ENCODE peak calls at places on chromosomes 6 and 20, in seven cellular contexts. M is adrenal gland, I is stomach, T is K562, H is ovary, D is mucosa of descending colon, Y is HCT116. W is an unnamed sample.
A peak's percentile ranks its signal among the peaks of the same experiment; 100 is the strongest.

GRCh38 chr6:93183513-93183912 is 235.8 kb downstream of the EPHA7 start:
- DNase-seq in M (no peak), I (no peak), T (no peak), H (no peak), D (no peak), Y (no peak), W (peak; percentile 56)

GRCh38 chr6:53616450-53617357 is 48.9 kb downstream of the KLHL31 start:
- DNase-seq in M (no peak), I (no peak), T (no peak), H (no peak), D (no peak), Y (peak; percentile 39), W (no peak)

GRCh38 chr20:9141070-9141469 is 72.2 kb downstream of the PLCB4 start:
- DNase-seq in M (no peak), I (no peak), T (no peak), H (no peak), D (no peak), Y (no peak), W (no peak)

GRCh38 chr20:45841407-45842129 is 8.0 kb downstream of the SNX21 start:
- DNase-seq in M (no peak), I (no peak), T (no peak), H (no peak), D (no peak), Y (no peak), W (no peak)

GRCh38 chr6:95576621-95577316 is 566 bp upstream of the MANEA start:
- DNase-seq in M (no peak), I (no peak), T (no peak), H (no peak), D (no peak), Y (no peak), W (no peak)

GRCh38 chr20:52118696-52119095 is 72.9 kb downstream of the ZFP64 start:
- DNase-seq in M (no peak), I (no peak), T (no peak), H (no peak), D (no peak), Y (no peak), W (no peak)

GRCh38 chr6:33785766-33786165 is 3.2 kb downstream of the LEMD2 start:
- DNase-seq in M (no peak), I (no peak), T (no peak), H (no peak), D (no peak), Y (no peak), W (no peak)

GRCh38 chr6:3418521-3419060 is 38.3 kb downstream of the SLC22A23 start:
- DNase-seq in M (no peak), I (peak; percentile 81), T (no peak), H (no peak), D (no peak), Y (no peak), W (no peak)

GRCh38 chr6:159008656-159009288 is 8.8 kb upstream of the RSPH3 start:
- DNase-seq in M (no peak), I (no peak), T (no peak), H (no peak), D (no peak), Y (no peak), W (no peak)

GRCh38 chr6:159212026-159212425 is 42.8 kb downstream of the FNDC1 start:
- DNase-seq in M (no peak), I (no peak), T (no peak), H (no peak), D (no peak), Y (no peak), W (no peak)

GRCh38 chr6:55069132-55069781 is 105.1 kb upstream of the HCRTR2 start:
- DNase-seq in M (peak; percentile 59), I (peak; percentile 32), T (no peak), H (no peak), D (peak; percentile 74), Y (peak; percentile 49), W (peak; percentile 42)

GRCh38 chr6:111015656-111016190 is 33.9 kb downstream of the RPF2 start:
- DNase-seq in M (no peak), I (no peak), T (no peak), H (no peak), D (no peak), Y (no peak), W (peak; percentile 36)

GRCh38 chr6:16781348-16782169 is 20.3 kb upstream of the ATXN1 start:
- DNase-seq in M (peak; percentile 60), I (no peak), T (no peak), H (no peak), D (no peak), Y (no peak), W (no peak)

GRCh38 chr6:62808575-62809293 is 402.5 kb upstream of the FKBP1C start:
- DNase-seq in M (no peak), I (no peak), T (no peak), H (no peak), D (peak; percentile 67), Y (no peak), W (no peak)

GRCh38 chr6:161949531-161949930 is 675.7 kb upstream of the AGPAT4 start:
- DNase-seq in M (no peak), I (no peak), T (no peak), H (no peak), D (no peak), Y (no peak), W (no peak)

GRCh38 chr6:30447237-30447636 is 42.1 kb upstream of the HLA-E start:
- DNase-seq in M (no peak), I (no peak), T (no peak), H (no peak), D (no peak), Y (peak; percentile 36), W (peak; percentile 60)

GRCh38 chr6:46684771-46685170 is 2.9 kb upstream of the TDRD6 start:
- DNase-seq in M (no peak), I (no peak), T (no peak), H (no peak), D (no peak), Y (no peak), W (no peak)

GRCh38 chr6:34056301-34056700 is 89.6 kb downstream of the GRM4 start:
- DNase-seq in M (peak; percentile 57), I (peak; percentile 72), T (peak; percentile 97), H (peak; percentile 73), D (peak; percentile 75), Y (peak; percentile 68), W (peak; percentile 90)

GRCh38 chr6:11194399-11195274 is 37.8 kb downstream of the NEDD9 start:
- DNase-seq in M (no peak), I (no peak), T (no peak), H (no peak), D (no peak), Y (no peak), W (no peak)

GRCh38 chr6:8108031-8108660 is 5.8 kb upstream of the EEF1E1 start:
- DNase-seq in M (no peak), I (no peak), T (peak; percentile 36), H (no peak), D (no peak), Y (peak; percentile 27), W (no peak)

GRCh38 chr6:166939276-166939816 is 17.0 kb downstream of the RNASET2 start:
- DNase-seq in M (no peak), I (no peak), T (no peak), H (no peak), D (no peak), Y (no peak), W (no peak)

GRCh38 chr6:62298745-62299392 is 12.8 kb upstream of the KHDRBS2 start:
- DNase-seq in M (no peak), I (no peak), T (no peak), H (no peak), D (no peak), Y (no peak), W (no peak)

GRCh38 chr6:25831532-25832306 is at the start of gene SLC17A1:
- DNase-seq in M (no peak), I (no peak), T (no peak), H (no peak), D (no peak), Y (no peak), W (no peak)

GRCh38 chr6:107539409-107539808 is 49.5 kb downstream of the SOBP start:
- DNase-seq in M (no peak), I (no peak), T (no peak), H (no peak), D (no peak), Y (no peak), W (no peak)

GRCh38 chr6:2245954-2246863 is 804 bp upstream of the GMDS start:
- DNase-seq in M (peak; percentile 87), I (peak; percentile 93), T (peak; percentile 71), H (peak; percentile 52), D (peak; percentile 93), Y (peak; percentile 51), W (peak; percentile 77)

GRCh38 chr20:47063808-47064207 is 169.2 kb downstream of the EYA2 start:
- DNase-seq in M (no peak), I (no peak), T (no peak), H (no peak), D (peak; percentile 10), Y (no peak), W (no peak)
- TF ChIP-seq CTCF in M (no peak), I (no peak), T (no peak), H (no peak), D (no peak), Y (no peak), W (peak; percentile 3)

DNA sequence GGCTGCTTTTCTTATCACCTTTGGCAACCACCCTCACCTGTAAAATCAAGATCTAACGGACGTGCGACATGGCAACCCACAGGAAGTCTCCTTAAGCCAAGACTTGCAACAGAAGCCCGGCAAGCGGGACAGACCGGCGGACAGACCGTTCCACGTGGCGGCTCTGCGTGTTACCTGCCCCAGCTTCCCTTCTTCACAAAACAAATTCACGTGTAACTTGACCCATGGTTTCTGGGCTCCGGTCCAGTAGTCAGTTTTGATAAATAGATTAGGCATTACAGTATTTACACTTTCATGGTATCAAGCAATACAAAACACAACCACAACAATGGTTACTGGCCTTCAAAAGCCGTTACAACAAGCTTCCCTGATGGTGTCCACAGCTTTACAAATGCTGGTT is 133.8 kb downstream of the PRND start:
- DNase-seq in M (peak; percentile 67), I (peak; percentile 40), T (no peak), H (no peak), D (no peak), Y (no peak), W (no peak)
- H3K36me3 ChIP-seq in M (no peaks in the 10 kb centered on the region), I (peaks cover 78% of the 10 kb centered on the region), T (peaks cover 7% of the 10 kb centered on the region), H (no peaks in the 10 kb centered on the region), D (no peaks in the 10 kb centered on the region), Y (peaks cover 13% of the 10 kb centered on the region), W (peaks cover 52% of the 10 kb centered on the region)

DNA sequence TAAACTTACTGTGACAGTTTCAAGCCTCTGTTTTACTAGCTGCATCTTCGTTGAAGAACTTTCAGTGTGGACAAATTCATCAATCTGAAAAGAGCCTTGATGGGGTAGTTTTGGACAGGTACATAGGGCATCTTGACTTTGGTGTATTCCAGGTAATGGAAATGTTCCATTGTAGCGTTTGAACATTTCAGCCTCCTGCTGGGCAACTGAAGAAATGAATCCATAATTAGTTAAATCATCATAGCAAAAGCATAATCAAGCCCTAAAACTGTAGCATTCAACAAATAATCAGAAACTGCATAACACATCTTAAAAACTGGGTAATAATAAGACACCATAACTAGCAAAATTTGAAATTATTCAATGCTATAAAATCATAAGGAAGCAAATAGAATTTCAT is 86.2 kb downstream of the AHI1 start:
- DNase-seq in M (no peak), I (no peak), T (peak; percentile 15), H (no peak), D (peak; percentile 10), Y (no peak), W (no peak)
- TF ChIP-seq CTCF in M (no peak), I (no peak), T (peak; percentile 14), H (no peak), D (no peak), Y (peak; percentile 34), W (no peak)

DNA sequence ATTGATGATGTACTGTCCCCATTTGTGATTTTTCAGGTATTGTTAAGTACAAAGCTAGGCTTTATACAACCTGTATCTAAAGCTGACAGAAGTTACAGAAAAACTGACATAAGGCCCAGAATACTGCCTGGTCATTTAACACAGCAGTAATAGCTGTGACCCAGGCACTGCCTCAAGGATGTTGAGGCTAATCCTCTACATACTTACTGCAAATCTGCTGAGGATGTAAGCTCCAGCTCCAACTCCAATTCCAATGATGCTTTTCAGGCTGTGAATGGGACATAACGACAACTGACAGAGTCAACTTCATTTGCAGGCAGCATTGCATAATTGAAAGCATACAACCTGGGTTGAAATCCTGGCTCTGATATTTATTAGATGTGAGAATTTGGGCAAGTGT is 36.3 kb upstream of the SLA2 start:
- DNase-seq in M (no peak), I (no peak), T (no peak), H (no peak), D (no peak), Y (no peak), W (peak; percentile 60)
- H3K36me3 ChIP-seq in M (no peaks in the 10 kb centered on the region), I (peaks cover 95% of the 10 kb centered on the region), T (peaks cover 27% of the 10 kb centered on the region), H (no peaks in the 10 kb centered on the region), D (no peaks in the 10 kb centered on the region), Y (peaks cover 6% of the 10 kb centered on the region), W (peaks cover 33% of the 10 kb centered on the region)